ENCODE peak calls at places on chromosomes 13 and 19, in six cellular contexts. F, H, U, N, M and X are unnamed samples.

GRCh38 chr13:91722267-91722884 is 324.0 kb downstream of the GPC5 start:
- DNase-seq in F (no peak), H (no peak), U (no peak), N (no peak), M (no peak), X (no peak)

GRCh38 chr13:111216166-111216960 is 101.3 kb downstream of the ARHGEF7 start:
- DNase-seq in F (peak), H (peak), U (peak), N (no peak), M (peak), X (peak)

GRCh38 chr19:41226053-41226873 is 7.2 kb downstream of the AXL start:
- DNase-seq in F (no peak), H (peak), U (no peak), N (no peak), M (peak), X (no peak)

GRCh38 chr19:49786432-49786831 is 19.6 kb downstream of the AP2A1 start:
- DNase-seq in F (no peak), H (peak), U (no peak), N (no peak), M (no peak), X (no peak)

GRCh38 chr13:74187564-74187963 is 53.4 kb upstream of the KLF12 start:
- DNase-seq in F (no peak), H (no peak), U (no peak), N (no peak), M (no peak), X (no peak)

GRCh38 chr19:15669440-15669839 is 3.4 kb upstream of the CYP4F12 start:
- DNase-seq in F (no peak), H (no peak), U (no peak), N (no peak), M (no peak), X (no peak)

GRCh38 chr13:97224544-97225324 is 2.6 kb downstream of the MBNL2 start:
- DNase-seq in F (no peak), H (peak), U (no peak), N (no peak), M (no peak), X (peak)

GRCh38 chr19:928471-929259 is 2.8 kb downstream of the ARID3A start:
- DNase-seq in F (no peak), H (peak), U (peak), N (no peak), M (no peak), X (no peak)

GRCh38 chr13:98910501-98910951 is 67.3 kb downstream of the DOCK9 start:
- DNase-seq in F (peak), H (no peak), U (no peak), N (no peak), M (no peak), X (no peak)

GRCh38 chr19:18397242-18398202 is at the start of gene LRRC25:
- DNase-seq in F (no peak), H (peak), U (no peak), N (peak), M (no peak), X (no peak)

GRCh38 chr13:24220086-24220703 is 59.7 kb downstream of the SPATA13 start:
- DNase-seq in F (peak), H (no peak), U (peak), N (peak), M (no peak), X (peak)

GRCh38 chr19:23699521-23699860 is 12.5 kb upstream of the ZNF675 start:
- DNase-seq in F (no peak), H (no peak), U (no peak), N (no peak), M (no peak), X (no peak)

GRCh38 chr13:76791290-76791664 is 94.9 kb downstream of the KCTD12 start:
- DNase-seq in F (no peak), H (peak), U (no peak), N (no peak), M (no peak), X (peak)

GRCh38 chr19:19026299-19026971 is 6.9 kb downstream of the SUGP2 start:
- DNase-seq in F (no peak), H (no peak), U (no peak), N (no peak), M (no peak), X (no peak)

GRCh38 chr13:109743706-109744453 is 42.5 kb downstream of the IRS2 start:
- DNase-seq in F (peak), H (no peak), U (no peak), N (peak), M (no peak), X (peak)

GRCh38 chr19:871446-872265 is 12.2 kb downstream of the CFD start:
- DNase-seq in F (no peak), H (peak), U (no peak), N (no peak), M (no peak), X (no peak)

GRCh38 chr13:102041544-102041943 is 360.3 kb downstream of the FGF14 start:
- DNase-seq in F (no peak), H (no peak), U (no peak), N (no peak), M (no peak), X (no peak)

GRCh38 chr19:57434386-57435061 is 601 bp upstream of the ZNF749 start:
- DNase-seq in F (peak), H (no peak), U (no peak), N (no peak), M (no peak), X (no peak)

GRCh38 chr19:18310966-18311365 is 11.9 kb downstream of the LSM4 start:
- DNase-seq in F (no peak), H (peak), U (no peak), N (no peak), M (no peak), X (no peak)

GRCh38 chr13:41588899-41589298 is 131.5 kb downstream of the RGCC start:
- DNase-seq in F (no peak), H (no peak), U (no peak), N (no peak), M (no peak), X (no peak)